ENCODE peak calls at places on chromosomes 1 and 21, in ten cellular contexts. Q is Right ventricle myocardium superior; P is MM.1S; J is AG20443; B is naive thymus-derived CD4-positive, alpha-beta T cell; V is mucosa of descending colon; K is AG10803; N is AG08396; I is substantia nigra; E is GM12865. Z is an unnamed sample.

GRCh38 chr1:198631292-198631691 is 7.5 kb upstream of the PTPRC start:
- DNase-seq in Q (no peak), P (no peak), J (no peak), B (no peak), V (no peak), K (no peak), N (no peak), I (no peak), E (no peak), Z (no peak)

GRCh38 chr1:204647114-204647804 is 38.3 kb downstream of the LRRN2 start:
- DNase-seq in Q (no peak), P (peak; percentile 71), J (peak; percentile 79), B (no peak), V (no peak), K (peak; percentile 69), N (peak; percentile 83), I (no peak), E (peak; percentile 69), Z (no peak)

GRCh38 chr1:27366411-27367159 is at the start of gene MAP3K6:
- DNase-seq in Q (peak; percentile 97), P (peak; percentile 64), J (peak; percentile 92), B (peak; percentile 71), V (peak; percentile 93), K (peak; percentile 76), N (peak; percentile 90), I (no peak), E (peak; percentile 55), Z (peak; percentile 53)

GRCh38 chr1:230099435-230099834 is 32.4 kb downstream of the GALNT2 start:
- DNase-seq in Q (no peak), P (no peak), J (no peak), B (no peak), V (no peak), K (no peak), N (no peak), I (no peak), E (no peak), Z (no peak)

GRCh38 chr21:34836103-34836932 is 167.5 kb downstream of the CLIC6 start:
- DNase-seq in Q (peak; percentile 49), P (no peak), J (peak; percentile 92), B (no peak), V (peak; percentile 63), K (peak; percentile 99), N (peak; percentile 90), I (no peak), E (no peak), Z (no peak)

GRCh38 chr1:174953657-174954435 is 45.9 kb upstream of the CACYBP start:
- DNase-seq in Q (no peak), P (no peak), J (no peak), B (no peak), V (no peak), K (no peak), N (no peak), I (no peak), E (peak; percentile 51), Z (no peak)

GRCh38 chr1:7624791-7625355 is 146.2 kb upstream of the VAMP3 start:
- DNase-seq in Q (peak; percentile 13), P (no peak), J (no peak), B (no peak), V (no peak), K (no peak), N (no peak), I (no peak), E (no peak), Z (no peak)

GRCh38 chr1:112981461-112982233 is 25.7 kb upstream of the SLC16A1 start:
- DNase-seq in Q (no peak), P (no peak), J (no peak), B (no peak), V (no peak), K (no peak), N (no peak), I (no peak), E (no peak), Z (no peak)

GRCh38 chr1:157626099-157626498 is 28.2 kb upstream of the FCRL4 start:
- DNase-seq in Q (no peak), P (peak; percentile 78), J (no peak), B (no peak), V (no peak), K (no peak), N (no peak), I (no peak), E (peak; percentile 71), Z (peak; percentile 66)

GRCh38 chr1:12450831-12451559 is 167.0 kb downstream of the DHRS3 start:
- DNase-seq in Q (no peak), P (no peak), J (no peak), B (no peak), V (no peak), K (no peak), N (no peak), I (no peak), E (no peak), Z (no peak)

GRCh38 chr1:173506437-173506836 is 29.3 kb downstream of the PRDX6 start:
- DNase-seq in Q (no peak), P (peak; percentile 66), J (no peak), B (no peak), V (peak; percentile 76), K (no peak), N (no peak), I (no peak), E (peak; percentile 32), Z (no peak)

GRCh38 chr1:244391761-244392160 is 59.9 kb downstream of the ADSS2 start:
- DNase-seq in Q (no peak), P (no peak), J (no peak), B (no peak), V (no peak), K (peak; percentile 11), N (no peak), I (no peak), E (no peak), Z (no peak)

GRCh38 chr1:24978383-24979032 is 48.4 kb upstream of the RUNX3 start:
- DNase-seq in Q (no peak), P (no peak), J (no peak), B (no peak), V (no peak), K (no peak), N (no peak), I (no peak), E (no peak), Z (no peak)

GRCh38 chr1:40182956-40183710 is 21.9 kb downstream of the RLF start:
- DNase-seq in Q (no peak), P (no peak), J (peak; percentile 10), B (no peak), V (no peak), K (peak; percentile 25), N (no peak), I (no peak), E (peak; percentile 44), Z (no peak)

GRCh38 chr1:57254006-57254405 is 169.9 kb downstream of the DAB1 start:
- DNase-seq in Q (no peak), P (no peak), J (peak; percentile 87), B (no peak), V (no peak), K (peak; percentile 75), N (peak; percentile 15), I (no peak), E (no peak), Z (no peak)

GRCh38 chr1:29538586-29538985 is 302.3 kb downstream of the PTPRU start:
- DNase-seq in Q (no peak), P (no peak), J (no peak), B (no peak), V (no peak), K (no peak), N (no peak), I (no peak), E (no peak), Z (no peak)

Z was measured in B cell.